ENCODE peak calls at places on chromosomes 12 and 14, in four cellular contexts. One of them, this sample, is unnamed.

GRCh38 chr12:57864382-57864781 is 17.9 kb upstream of the CTDSP2 start:
- DNase-seq in IMR-90: no peak
- DNase-seq in mesendoderm: peak; percentile 70
- DNase-seq in H1: no peak
- DNase-seq in this sample: peak; percentile 72

GRCh38 chr12:50517456-50518048 is 12.8 kb downstream of the DIP2B start:
- DNase-seq in H1: no peak
- DNase-seq in IMR-90: peak; percentile 84
- DNase-seq in mesendoderm: no peak
- DNase-seq in this sample: no peak

GRCh38 chr12:103841690-103842584 is 903 bp upstream of the NT5DC3 start:
- DNase-seq in mesendoderm: peak; percentile 79
- DNase-seq in IMR-90: peak; percentile 76
- DNase-seq in H1: peak; percentile 7
- DNase-seq in this sample: peak; percentile 90

GRCh38 chr12:92039048-92039447 is 106.6 kb downstream of the BTG1 start:
- DNase-seq in IMR-90: no peak
- DNase-seq in H1: no peak
- DNase-seq in mesendoderm: no peak
- DNase-seq in this sample: no peak

GRCh38 chr12:121793836-121794531 is 496 bp upstream of the RHOF start:
- DNase-seq in IMR-90: peak; percentile 89
- DNase-seq in mesendoderm: peak; percentile 95
- DNase-seq in H1: peak; percentile 87
- DNase-seq in this sample: peak; percentile 98

GRCh38 chr12:46556105-46556559 is 183.6 kb upstream of the SLC38A2 start:
- DNase-seq in mesendoderm: no peak
- DNase-seq in IMR-90: peak; percentile 99
- DNase-seq in H1: no peak
- DNase-seq in this sample: no peak

GRCh38 chr14:61240206-61240605 is 40.9 kb downstream of the TMEM30B start:
- DNase-seq in mesendoderm: no peak
- DNase-seq in H1: no peak
- DNase-seq in IMR-90: no peak
- DNase-seq in this sample: no peak

GRCh38 chr12:1629338-1630080 is 478 bp downstream of the WNT5B start:
- DNase-seq in H1: no peak
- DNase-seq in IMR-90: no peak
- DNase-seq in mesendoderm: peak; percentile 84
- DNase-seq in this sample: peak; percentile 85

GRCh38 chr14:58765375-58765774 is 127.6 kb downstream of the DACT1 start:
- DNase-seq in H1: no peak
- DNase-seq in IMR-90: no peak
- DNase-seq in mesendoderm: no peak
- DNase-seq in this sample: no peak

GRCh38 chr12:6827437-6827894 is 741 bp upstream of the P3H3 start:
- DNase-seq in mesendoderm: peak; percentile 92
- DNase-seq in IMR-90: peak; percentile 79
- DNase-seq in H1: no peak
- DNase-seq in this sample: peak; percentile 95

GRCh38 chr12:54352891-54353874 is 11.1 kb downstream of the GPR84 start:
- DNase-seq in IMR-90: peak; percentile 72
- DNase-seq in mesendoderm: no peak
- DNase-seq in H1: no peak
- DNase-seq in this sample: peak; percentile 47

GRCh38 chr14:45810152-45810872 is 557.3 kb upstream of the MIS18BP1 start:
- DNase-seq in H1: no peak
- DNase-seq in IMR-90: no peak
- DNase-seq in mesendoderm: peak; percentile 40
- DNase-seq in this sample: no peak

GRCh38 chr14:76726551-76726961 is 34.7 kb upstream of the VASH1 start:
- DNase-seq in mesendoderm: peak; percentile 21
- DNase-seq in H1: no peak
- DNase-seq in IMR-90: no peak
- DNase-seq in this sample: peak; percentile 58

GRCh38 chr12:32896438-32897275 is at the start of gene PKP2:
- DNase-seq in H1: peak; percentile 70
- DNase-seq in IMR-90: no peak
- DNase-seq in mesendoderm: peak; percentile 91
- DNase-seq in this sample: peak; percentile 97

GRCh38 chr12:870378-870777 is 79.1 kb downstream of the RAD52 start:
- DNase-seq in H1: no peak
- DNase-seq in mesendoderm: no peak
- DNase-seq in IMR-90: no peak
- DNase-seq in this sample: no peak

GRCh38 chr12:74624206-74624605 is 86.6 kb downstream of the ATXN7L3B start:
- DNase-seq in IMR-90: no peak
- DNase-seq in mesendoderm: no peak
- DNase-seq in H1: no peak
- DNase-seq in this sample: no peak

GRCh38 chr12:119870462-119870861 is 6.7 kb downstream of the CIT start:
- DNase-seq in IMR-90: no peak
- DNase-seq in H1: no peak
- DNase-seq in mesendoderm: no peak
- DNase-seq in this sample: no peak

GRCh38 chr12:54891717-54892478 is 37.6 kb downstream of the MUCL1 start:
- DNase-seq in mesendoderm: no peak
- DNase-seq in IMR-90: no peak
- DNase-seq in H1: no peak
- DNase-seq in this sample: no peak

GRCh38 chr12:65649126-65649525 is 175.2 kb upstream of the HMGA2 start:
- DNase-seq in mesendoderm: no peak
- DNase-seq in H1: no peak
- DNase-seq in IMR-90: peak; percentile 100
- DNase-seq in this sample: no peak

GRCh38 chr14:73463411-73463810 is 5.1 kb upstream of the NUMB start:
- DNase-seq in mesendoderm: no peak
- DNase-seq in IMR-90: peak; percentile 98
- DNase-seq in H1: no peak
- DNase-seq in this sample: no peak

GRCh38 chr12:8916154-8916553 is 1.8 kb downstream of the PHC1 start:
- DNase-seq in mesendoderm: no peak
- DNase-seq in H1: no peak
- DNase-seq in IMR-90: no peak
- DNase-seq in this sample: no peak

DNA sequence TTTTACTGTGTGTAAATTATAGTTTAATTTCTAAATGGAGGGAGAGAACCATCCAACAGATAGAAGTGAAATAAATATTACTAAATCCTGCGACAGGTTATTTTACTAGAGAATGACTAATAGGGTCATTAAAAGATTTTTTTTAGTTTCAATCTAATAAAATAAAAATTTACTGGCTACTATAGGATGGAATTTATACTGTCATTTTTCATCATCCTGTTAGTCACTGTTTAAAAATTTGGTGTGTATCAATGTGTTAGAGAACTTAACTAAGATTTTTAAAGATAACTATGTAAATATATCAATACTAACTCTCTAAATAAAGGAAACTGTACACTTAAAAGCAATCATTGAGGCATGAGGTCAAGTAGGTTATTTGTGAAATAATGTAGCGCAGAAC is 41.1 kb upstream of the CDKN3 start:
- DNase-seq in mesendoderm: no peak
- DNase-seq in H1: no peak
- DNase-seq in IMR-90: no peak
- DNase-seq in this sample: no peak
- H4K5ac ChIP-seq in mesendoderm: no peak overlapping the region
- H4K5ac ChIP-seq in H1: no peak overlapping the region
- H4K5ac ChIP-seq in IMR-90: no peak overlapping the region
- H4K5ac ChIP-seq in this sample: no peak overlapping the region

GRCh38 chr12:132685400-132685799 is 1.7 kb downstream of the POLE start:
- DNase-seq in mesendoderm: peak; percentile 24
- DNase-seq in IMR-90: no peak
- DNase-seq in H1: no peak
- DNase-seq in this sample: no peak

GRCh38 chr12:132686831-132687210 is 321 bp downstream of the POLE start:
- DNase-seq in H1: no peak
- DNase-seq in mesendoderm: peak; percentile 32
- DNase-seq in IMR-90: no peak
- DNase-seq in this sample: no peak

GRCh38 chr12:132687211-132688164 is at the start of the genes POLE and PXMP2:
- DNase-seq in H1: peak; percentile 76
- DNase-seq in IMR-90: peak; percentile 91
- DNase-seq in mesendoderm: peak; percentile 98
- DNase-seq in this sample: peak; percentile 97

GRCh38 chr12:132689227-132689626 is 1.8 kb downstream of the PXMP2 start:
- DNase-seq in mesendoderm: no peak
- DNase-seq in H1: no peak
- DNase-seq in IMR-90: no peak
- DNase-seq in this sample: no peak

DNA sequence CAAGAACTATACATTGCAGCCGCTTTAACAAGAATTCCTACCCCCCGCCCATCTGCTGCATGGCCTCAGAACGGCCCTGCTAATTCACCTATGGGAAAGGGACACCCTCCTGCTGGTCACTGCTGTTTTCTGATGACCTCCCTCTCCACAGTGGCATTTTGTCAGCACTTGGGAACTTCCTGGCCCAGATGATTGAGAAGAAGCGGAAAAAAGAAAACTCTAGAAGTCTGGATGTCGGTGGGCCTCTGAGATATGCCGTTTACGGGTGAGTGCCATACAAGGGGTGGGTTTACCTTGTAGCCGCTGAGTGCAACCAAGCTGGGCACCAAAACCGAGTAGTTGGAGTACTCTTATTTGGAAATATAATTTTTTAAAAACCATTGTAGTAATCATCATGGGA is 2.7 kb downstream of the PXMP2 start:
- DNase-seq in IMR-90: no peak
- DNase-seq in H1: no peak
- DNase-seq in mesendoderm: peak; percentile 29
- DNase-seq in this sample: no peak
- H4K5ac ChIP-seq in IMR-90: no peak overlapping the region
- H4K5ac ChIP-seq in H1: no peak overlapping the region
- H4K5ac ChIP-seq in mesendoderm: no peak overlapping the region
- H4K5ac ChIP-seq in this sample: no peak overlapping the region

GRCh38 chr14:24187538-24187915 is 1.1 kb downstream of the IPO4 start:
- DNase-seq in H1: no peak
- DNase-seq in IMR-90: no peak
- DNase-seq in mesendoderm: no peak
- DNase-seq in this sample: no peak

GRCh38 chr14:24188251-24189058 is at the start of gene IPO4:
- DNase-seq in mesendoderm: peak; percentile 99
- DNase-seq in H1: peak; percentile 95
- DNase-seq in IMR-90: peak; percentile 98
- DNase-seq in this sample: peak; percentile 98

GRCh38 chr14:24189460-24189859 is 844 bp upstream of the IPO4 start:
- DNase-seq in H1: no peak
- DNase-seq in IMR-90: no peak
- DNase-seq in mesendoderm: no peak
- DNase-seq in this sample: no peak

GRCh38 chr14:24190416-24190815 is 1.8 kb upstream of the IPO4 start:
- DNase-seq in H1: no peak
- DNase-seq in IMR-90: no peak
- DNase-seq in mesendoderm: no peak
- DNase-seq in this sample: no peak

DNA sequence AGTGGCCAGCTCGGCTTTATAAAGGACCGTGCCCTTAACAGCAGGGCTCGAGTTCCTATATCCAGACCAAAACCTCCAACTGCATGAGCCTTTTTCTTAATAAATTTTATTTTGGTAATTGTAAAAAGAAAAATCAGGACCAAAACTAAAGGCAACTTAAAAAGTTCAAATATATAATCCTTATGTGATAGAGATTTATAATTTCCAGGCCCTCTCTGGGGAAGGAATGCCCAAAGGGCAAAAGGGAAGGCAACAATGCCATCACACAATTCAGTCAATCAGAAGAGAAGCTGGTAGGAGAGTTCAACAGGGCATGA is 401 bp upstream of the IPO4 start:
- DNase-seq in H1: no peak
- DNase-seq in mesendoderm: no peak
- DNase-seq in IMR-90: no peak
- DNase-seq in this sample: no peak
- H4K5ac ChIP-seq in H1: no peak overlapping the region
- H4K5ac ChIP-seq in mesendoderm: peak overlapping the region; percentile 88
- H4K5ac ChIP-seq in IMR-90: peak overlapping the region; percentile 15
- H4K5ac ChIP-seq in this sample: no peak overlapping the region

DNA sequence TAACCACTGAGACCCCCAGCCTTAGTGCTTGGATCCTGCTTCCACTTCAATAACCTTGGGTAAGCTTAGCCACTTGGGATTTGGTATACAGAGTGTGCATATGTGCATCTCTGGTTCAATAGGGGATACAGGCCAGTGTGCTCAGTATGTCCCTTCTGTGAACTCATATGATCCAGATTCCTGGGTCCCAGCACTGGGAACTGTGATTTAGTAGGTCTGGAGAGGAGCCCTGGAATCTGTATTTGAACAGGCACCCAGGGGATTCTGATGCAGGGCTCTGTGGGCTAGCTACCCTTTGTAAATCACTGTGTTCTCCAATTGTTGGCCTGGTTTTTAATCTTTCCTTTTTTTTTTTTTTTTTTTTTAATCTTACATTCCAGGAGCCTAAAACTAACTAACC is 9.8 kb upstream of the RNU6-8 start:
- DNase-seq in H1: no peak
- DNase-seq in mesendoderm: no peak
- DNase-seq in IMR-90: no peak
- DNase-seq in this sample: no peak
- H4K5ac ChIP-seq in H1: no peak overlapping the region
- H4K5ac ChIP-seq in mesendoderm: no peak overlapping the region
- H4K5ac ChIP-seq in IMR-90: no peak overlapping the region
- H4K5ac ChIP-seq in this sample: no peak overlapping the region